ENCODE peak calls at places on chromosomes 2 and 18, in ten cellular contexts. One of them, this sample, is unnamed.

GRCh38 chr2:196331143-196331542 is 159.8 kb upstream of the STK17B start:
- DNase-seq in cardiac muscle cell: peak; percentile 91
- DNase-seq in PC-3: peak; percentile 95
- DNase-seq in AG10803: peak; percentile 80
- DNase-seq in vagina: no peak
- DNase-seq in PC-9: peak; percentile 79
- DNase-seq in tibial nerve: no peak
- DNase-seq in HL-60: no peak
- DNase-seq in left lung: no peak
- DNase-seq in sigmoid colon: no peak
- DNase-seq in this sample: no peak

GRCh38 chr18:22434973-22435608 is 17.4 kb upstream of the CTAGE1 start:
- DNase-seq in cardiac muscle cell: peak; percentile 58
- DNase-seq in PC-3: peak; percentile 79
- DNase-seq in AG10803: peak; percentile 74
- DNase-seq in vagina: no peak
- DNase-seq in PC-9: no peak
- DNase-seq in tibial nerve: no peak
- DNase-seq in HL-60: no peak
- DNase-seq in left lung: no peak
- DNase-seq in sigmoid colon: no peak
- DNase-seq in this sample: no peak

GRCh38 chr2:60998628-60999545 is 18.6 kb upstream of the PEX13 start:
- DNase-seq in cardiac muscle cell: peak; percentile 70
- DNase-seq in PC-3: peak; percentile 78
- DNase-seq in AG10803: peak; percentile 44
- DNase-seq in vagina: no peak
- DNase-seq in PC-9: no peak
- DNase-seq in tibial nerve: no peak
- DNase-seq in HL-60: no peak
- DNase-seq in left lung: no peak
- DNase-seq in sigmoid colon: no peak
- DNase-seq in this sample: peak; percentile 71

GRCh38 chr2:12076810-12077209 is 330.4 kb downstream of the LPIN1 start:
- DNase-seq in cardiac muscle cell: no peak
- DNase-seq in PC-3: no peak
- DNase-seq in AG10803: no peak
- DNase-seq in vagina: no peak
- DNase-seq in PC-9: no peak
- DNase-seq in tibial nerve: no peak
- DNase-seq in HL-60: no peak
- DNase-seq in left lung: no peak
- DNase-seq in sigmoid colon: no peak
- DNase-seq in this sample: peak; percentile 35

GRCh38 chr18:25253779-25254178 is 98.2 kb downstream of the ZNF521 start:
- DNase-seq in cardiac muscle cell: no peak
- DNase-seq in PC-3: peak; percentile 9
- DNase-seq in AG10803: no peak
- DNase-seq in vagina: no peak
- DNase-seq in PC-9: no peak
- DNase-seq in tibial nerve: no peak
- DNase-seq in HL-60: no peak
- DNase-seq in left lung: no peak
- DNase-seq in sigmoid colon: no peak
- DNase-seq in this sample: no peak

GRCh38 chr2:63861220-63861822 is 19.6 kb downstream of the UGP2 start:
- DNase-seq in cardiac muscle cell: peak; percentile 81
- DNase-seq in PC-3: peak; percentile 64
- DNase-seq in AG10803: peak; percentile 74
- DNase-seq in vagina: no peak
- DNase-seq in PC-9: no peak
- DNase-seq in tibial nerve: peak; percentile 33
- DNase-seq in HL-60: peak; percentile 59
- DNase-seq in left lung: no peak
- DNase-seq in sigmoid colon: peak; percentile 75
- DNase-seq in this sample: peak; percentile 81

GRCh38 chr2:222708274-222708710 is 36.8 kb downstream of the MOGAT1 start:
- DNase-seq in cardiac muscle cell: peak; percentile 84
- DNase-seq in PC-3: peak; percentile 80
- DNase-seq in AG10803: peak; percentile 63
- DNase-seq in vagina: no peak
- DNase-seq in PC-9: peak; percentile 70
- DNase-seq in tibial nerve: peak; percentile 84
- DNase-seq in HL-60: peak; percentile 76
- DNase-seq in left lung: peak; percentile 78
- DNase-seq in sigmoid colon: peak; percentile 87
- DNase-seq in this sample: peak; percentile 79

GRCh38 chr2:96174251-96175144 is 29.3 kb upstream of the DUSP2 start:
- DNase-seq in cardiac muscle cell: peak; percentile 70
- DNase-seq in PC-3: peak; percentile 79
- DNase-seq in AG10803: peak; percentile 40
- DNase-seq in vagina: no peak
- DNase-seq in PC-9: peak; percentile 55
- DNase-seq in tibial nerve: peak; percentile 36
- DNase-seq in HL-60: peak; percentile 78
- DNase-seq in left lung: peak; percentile 75
- DNase-seq in sigmoid colon: no peak
- DNase-seq in this sample: peak; percentile 85

GRCh38 chr2:77831471-77831870 is 309.3 kb upstream of the LRRTM4 start:
- DNase-seq in cardiac muscle cell: no peak
- DNase-seq in PC-3: no peak
- DNase-seq in AG10803: no peak
- DNase-seq in vagina: no peak
- DNase-seq in PC-9: no peak
- DNase-seq in tibial nerve: no peak
- DNase-seq in HL-60: no peak
- DNase-seq in left lung: no peak
- DNase-seq in sigmoid colon: no peak
- DNase-seq in this sample: no peak

GRCh38 chr2:222364280-222364895 is 60.0 kb upstream of the SGPP2 start:
- DNase-seq in cardiac muscle cell: peak; percentile 63
- DNase-seq in PC-3: peak; percentile 56
- DNase-seq in AG10803: no peak
- DNase-seq in vagina: no peak
- DNase-seq in PC-9: peak; percentile 41
- DNase-seq in tibial nerve: no peak
- DNase-seq in HL-60: peak; percentile 32
- DNase-seq in left lung: no peak
- DNase-seq in sigmoid colon: no peak
- DNase-seq in this sample: no peak

GRCh38 chr2:219131327-219131726 is 29.3 kb downstream of the NHEJ1 start:
- DNase-seq in cardiac muscle cell: no peak
- DNase-seq in PC-3: peak; percentile 56
- DNase-seq in AG10803: no peak
- DNase-seq in vagina: no peak
- DNase-seq in PC-9: no peak
- DNase-seq in tibial nerve: no peak
- DNase-seq in HL-60: no peak
- DNase-seq in left lung: no peak
- DNase-seq in sigmoid colon: no peak
- DNase-seq in this sample: no peak

GRCh38 chr2:231687133-231687852 is 21.0 kb upstream of the PTMA start:
- DNase-seq in cardiac muscle cell: peak; percentile 64
- DNase-seq in PC-3: peak; percentile 31
- DNase-seq in AG10803: no peak
- DNase-seq in vagina: no peak
- DNase-seq in PC-9: no peak
- DNase-seq in tibial nerve: no peak
- DNase-seq in HL-60: peak; percentile 96
- DNase-seq in left lung: peak; percentile 64
- DNase-seq in sigmoid colon: peak; percentile 83
- DNase-seq in this sample: peak; percentile 71

GRCh38 chr2:109206569-109207145 is 77.7 kb downstream of the SH3RF3 start:
- DNase-seq in cardiac muscle cell: no peak
- DNase-seq in PC-3: no peak
- DNase-seq in AG10803: no peak
- DNase-seq in vagina: no peak
- DNase-seq in PC-9: no peak
- DNase-seq in tibial nerve: no peak
- DNase-seq in HL-60: no peak
- DNase-seq in left lung: no peak
- DNase-seq in sigmoid colon: no peak
- DNase-seq in this sample: no peak

DNA sequence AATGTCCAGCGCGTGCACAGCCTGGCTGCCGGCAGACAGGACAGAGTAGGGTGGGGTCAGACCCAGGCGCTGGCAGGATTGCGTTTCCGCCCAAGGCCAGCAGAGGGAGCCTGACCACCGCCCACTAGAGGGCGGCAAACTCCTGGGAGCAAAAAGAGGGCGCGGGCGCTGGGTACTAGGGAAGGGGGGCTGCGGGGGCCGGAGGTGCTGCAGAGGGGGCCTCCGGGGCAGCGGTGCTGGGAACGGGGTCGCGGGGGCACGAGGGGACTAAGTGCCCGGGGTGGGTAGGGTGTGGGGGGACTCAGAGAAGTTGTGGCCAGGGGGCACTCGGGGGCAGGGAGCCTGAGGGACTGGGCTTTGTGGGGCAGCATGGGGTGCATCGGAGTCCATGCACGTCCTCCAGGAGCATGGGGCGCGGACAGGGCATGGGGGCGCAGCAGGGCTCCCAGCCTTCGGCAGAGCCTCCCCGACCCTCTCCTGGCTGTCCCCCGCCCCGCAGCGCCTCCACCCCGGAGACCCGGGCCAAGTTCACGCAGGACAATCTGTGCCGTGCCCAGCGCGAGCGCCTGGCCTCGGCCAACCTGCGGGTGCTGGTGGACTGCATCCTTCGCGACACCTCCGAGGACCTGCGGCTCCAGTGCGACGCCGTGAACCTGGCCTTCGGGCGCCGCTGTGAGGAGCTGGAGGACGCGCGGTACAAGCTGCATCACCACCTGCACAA is 3.2 kb downstream of the TEKT4 start:
- DNase-seq in cardiac muscle cell: peak; percentile 37
- DNase-seq in PC-3: peak; percentile 80
- DNase-seq in AG10803: peak; percentile 23
- DNase-seq in vagina: no peak
- DNase-seq in PC-9: no peak
- DNase-seq in tibial nerve: no peak
- DNase-seq in HL-60: peak; percentile 55
- DNase-seq in left lung: no peak
- DNase-seq in sigmoid colon: no peak
- DNase-seq in this sample: peak; percentile 67
- H3K4me3 ChIP-seq in cardiac muscle cell: no peak overlapping the region
- H3K4me3 ChIP-seq in PC-3: no peak overlapping the region
- H3K4me3 ChIP-seq in AG10803: no peak overlapping the region
- H3K4me3 ChIP-seq in vagina: no peak overlapping the region
- H3K4me3 ChIP-seq in PC-9: no peak overlapping the region
- H3K4me3 ChIP-seq in tibial nerve: no peak overlapping the region
- H3K4me3 ChIP-seq in HL-60: no peak overlapping the region
- H3K4me3 ChIP-seq in left lung: no peak overlapping the region
- H3K4me3 ChIP-seq in sigmoid colon: no peak overlapping the region
- H3K4me3 ChIP-seq in this sample: no peak overlapping the region

GRCh38 chr18:62545098-62545497 is 22.3 kb downstream of the ZCCHC2 start:
- DNase-seq in cardiac muscle cell: no peak
- DNase-seq in PC-3: no peak
- DNase-seq in AG10803: no peak
- DNase-seq in vagina: no peak
- DNase-seq in PC-9: no peak
- DNase-seq in tibial nerve: no peak
- DNase-seq in HL-60: no peak
- DNase-seq in left lung: peak; percentile 50
- DNase-seq in sigmoid colon: no peak
- DNase-seq in this sample: no peak
- TF ChIP-seq CTCF in cardiac muscle cell: no peak
- TF ChIP-seq CTCF in PC-3: no peak
- TF ChIP-seq CTCF in AG10803: no peak
- TF ChIP-seq CTCF in vagina: no peak
- TF ChIP-seq CTCF in PC-9: no peak
- TF ChIP-seq CTCF in tibial nerve: no peak
- TF ChIP-seq CTCF in HL-60: no peak
- TF ChIP-seq CTCF in left lung: no peak
- TF ChIP-seq CTCF in sigmoid colon: no peak
- TF ChIP-seq CTCF in this sample: no peak

GRCh38 chr2:191840916-191841315 is 6.0 kb downstream of the CAVIN2 start:
- DNase-seq in cardiac muscle cell: no peak
- DNase-seq in PC-3: no peak
- DNase-seq in AG10803: no peak
- DNase-seq in vagina: no peak
- DNase-seq in PC-9: no peak
- DNase-seq in tibial nerve: no peak
- DNase-seq in HL-60: no peak
- DNase-seq in left lung: no peak
- DNase-seq in sigmoid colon: no peak
- DNase-seq in this sample: no peak
- H3K4me3 ChIP-seq in cardiac muscle cell: no peak overlapping the region
- H3K4me3 ChIP-seq in PC-3: no peak overlapping the region
- H3K4me3 ChIP-seq in AG10803: no peak overlapping the region
- H3K4me3 ChIP-seq in vagina: no peak overlapping the region
- H3K4me3 ChIP-seq in PC-9: no peak overlapping the region
- H3K4me3 ChIP-seq in tibial nerve: no peak overlapping the region
- H3K4me3 ChIP-seq in HL-60: no peak overlapping the region
- H3K4me3 ChIP-seq in left lung: no peak overlapping the region
- H3K4me3 ChIP-seq in sigmoid colon: peak overlapping the region; percentile 64
- H3K4me3 ChIP-seq in this sample: no peak overlapping the region

GRCh38 chr2:132766573-132766972 is 96.6 kb upstream of the LYPD1 start:
- DNase-seq in cardiac muscle cell: no peak
- DNase-seq in PC-3: no peak
- DNase-seq in AG10803: no peak
- DNase-seq in vagina: no peak
- DNase-seq in PC-9: no peak
- DNase-seq in tibial nerve: no peak
- DNase-seq in HL-60: no peak
- DNase-seq in left lung: no peak
- DNase-seq in sigmoid colon: no peak
- DNase-seq in this sample: no peak

GRCh38 chr2:132776271-132776670 is 106.3 kb upstream of the LYPD1 start:
- DNase-seq in cardiac muscle cell: no peak
- DNase-seq in PC-3: no peak
- DNase-seq in AG10803: no peak
- DNase-seq in vagina: no peak
- DNase-seq in PC-9: no peak
- DNase-seq in tibial nerve: no peak
- DNase-seq in HL-60: no peak
- DNase-seq in left lung: no peak
- DNase-seq in sigmoid colon: no peak
- DNase-seq in this sample: no peak

GRCh38 chr2:132774189-132774588 is 104.2 kb upstream of the LYPD1 start:
- DNase-seq in cardiac muscle cell: no peak
- DNase-seq in PC-3: no peak
- DNase-seq in AG10803: no peak
- DNase-seq in vagina: no peak
- DNase-seq in PC-9: no peak
- DNase-seq in tibial nerve: no peak
- DNase-seq in HL-60: no peak
- DNase-seq in left lung: no peak
- DNase-seq in sigmoid colon: no peak
- DNase-seq in this sample: no peak

GRCh38 chr2:132773331-132773730 is 103.3 kb upstream of the LYPD1 start:
- DNase-seq in cardiac muscle cell: no peak
- DNase-seq in PC-3: no peak
- DNase-seq in AG10803: no peak
- DNase-seq in vagina: no peak
- DNase-seq in PC-9: no peak
- DNase-seq in tibial nerve: no peak
- DNase-seq in HL-60: no peak
- DNase-seq in left lung: no peak
- DNase-seq in sigmoid colon: no peak
- DNase-seq in this sample: no peak

DNA sequence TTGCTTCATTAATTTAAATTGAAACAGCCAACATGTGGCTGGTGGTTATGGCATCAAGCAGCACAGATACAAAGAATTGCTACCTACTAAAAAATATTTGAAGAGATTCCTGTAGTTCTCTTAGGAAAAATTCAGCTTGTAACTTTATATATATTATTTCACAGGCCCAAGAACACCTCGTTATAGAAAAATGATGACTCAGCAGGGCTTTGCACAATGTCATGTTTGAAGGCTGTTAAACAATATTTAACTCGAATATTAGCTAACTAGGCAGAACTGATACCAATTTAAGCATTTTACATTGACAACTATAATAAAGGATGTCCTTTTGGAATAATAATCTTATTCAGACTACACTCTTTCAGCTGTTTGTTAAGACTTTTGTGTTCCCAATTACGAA is 102.3 kb upstream of the LYPD1 start:
- DNase-seq in cardiac muscle cell: no peak
- DNase-seq in PC-3: no peak
- DNase-seq in AG10803: no peak
- DNase-seq in vagina: no peak
- DNase-seq in PC-9: no peak
- DNase-seq in tibial nerve: no peak
- DNase-seq in HL-60: no peak
- DNase-seq in left lung: no peak
- DNase-seq in sigmoid colon: no peak
- DNase-seq in this sample: no peak
- TF ChIP-seq CTCF in cardiac muscle cell: no peak
- TF ChIP-seq CTCF in PC-3: no peak
- TF ChIP-seq CTCF in AG10803: no peak
- TF ChIP-seq CTCF in vagina: no peak
- TF ChIP-seq CTCF in PC-9: no peak
- TF ChIP-seq CTCF in tibial nerve: no peak
- TF ChIP-seq CTCF in HL-60: no peak
- TF ChIP-seq CTCF in left lung: no peak
- TF ChIP-seq CTCF in sigmoid colon: no peak
- TF ChIP-seq CTCF in this sample: no peak

This sample was measured in GM12865.